ENCODE peak calls at places on chromosome 19, in four cellular contexts. T, I, Q and H are unnamed samples.

GRCh38 chr19:18590273-18591272 is 2.0 kb downstream of the REX1BD start:
- DNase-seq in Q (peak; percentile 57), I (peak; percentile 94), T (peak; percentile 99), H (peak; percentile 98)

GRCh38 chr19:39133431-39134270 is 8.1 kb downstream of the PAK4 start:
- DNase-seq in Q (no peak), T (peak; percentile 46), I (no peak), H (no peak)

GRCh38 chr19:686589-687297 is 8.5 kb downstream of the PRSS57 start:
- DNase-seq in T (no peak), Q (no peak), I (no peak), H (no peak)

GRCh38 chr19:18731562-18732008 is 48.1 kb downstream of the CRTC1 start:
- DNase-seq in T (peak; percentile 43), Q (peak; percentile 13), I (no peak), H (no peak)

GRCh38 chr19:47447470-47448359 is 24.0 kb downstream of the SLC8A2 start:
- DNase-seq in T (peak; percentile 92), Q (peak; percentile 22), I (peak; percentile 100), H (peak; percentile 99)

GRCh38 chr19:38478273-38478971 is 44.9 kb downstream of the RYR1 start:
- DNase-seq in I (no peak), T (peak; percentile 72), Q (no peak), H (peak; percentile 56)

GRCh38 chr19:36488816-36489138 is 584 bp downstream of the ZNF566 start:
- DNase-seq in T (no peak), I (no peak), Q (no peak), H (no peak)

GRCh38 chr19:38932425-38933179 is 1.9 kb downstream of the MRPS12 start:
- DNase-seq in Q (peak; percentile 44), I (no peak), T (peak; percentile 67), H (peak; percentile 54)

GRCh38 chr19:11191273-11191755 is 6.0 kb downstream of the KANK2 start:
- DNase-seq in T (peak; percentile 42), I (peak; percentile 59), Q (peak; percentile 63), H (no peak)

GRCh38 chr19:10835089-10835753 is 791 bp downstream of the TMED1 start:
- DNase-seq in T (no peak), Q (no peak), I (no peak), H (peak; percentile 100)

GRCh38 chr19:33207903-33208302 is 13.8 kb downstream of the LRP3 start:
- DNase-seq in Q (no peak), I (no peak), T (no peak), H (no peak)

GRCh38 chr19:39086401-39086800 is 2.2 kb downstream of the ACP7 start:
- DNase-seq in I (no peak), T (no peak), Q (no peak), H (no peak)

GRCh38 chr19:48353682-48354081 is 10.1 kb downstream of the TMEM143 start:
- DNase-seq in Q (peak; percentile 33), T (no peak), I (no peak), H (no peak)

GRCh38 chr19:49084206-49085019 is 838 bp upstream of the SNRNP70 start:
- DNase-seq in I (no peak), Q (no peak), T (no peak), H (no peak)

GRCh38 chr19:17124025-17124424 is 48.4 kb downstream of the MYO9B start:
- DNase-seq in Q (no peak), T (no peak), I (no peak), H (no peak)

GRCh38 chr19:11384778-11385129 is 640 bp upstream of the EPOR start:
- DNase-seq in Q (no peak), T (no peak), I (no peak), H (no peak)

GRCh38 chr19:41307090-41307875 is 2.7 kb upstream of the CCDC97 start:
- DNase-seq in T (no peak), I (no peak), Q (no peak), H (no peak)

GRCh38 chr19:38252935-38253691 is 3.1 kb downstream of the PPP1R14A start:
- DNase-seq in I (no peak), T (no peak), Q (no peak), H (no peak)

GRCh38 chr19:49430678-49431329 is 5.6 kb downstream of the GFY start:
- DNase-seq in T (peak; percentile 48), I (no peak), Q (no peak), H (no peak)

GRCh38 chr19:35731353-35731752 is 10.9 kb downstream of the IGFLR1 start:
- DNase-seq in I (no peak), T (no peak), Q (no peak), H (no peak)

GRCh38 chr19:49687566-49688316 is 1.7 kb upstream of the ADM5 start:
- DNase-seq in T (peak; percentile 63), Q (no peak), I (no peak), H (no peak)

GRCh38 chr19:14520543-14520942 is 2.3 kb upstream of the DNAJB1 start:
- DNase-seq in Q (no peak), I (no peak), T (no peak), H (no peak)
- H4K5ac ChIP-seq in Q (no peak overlapping the region), I (no peak overlapping the region), T (no peak overlapping the region), H (no peak overlapping the region)

DNA sequence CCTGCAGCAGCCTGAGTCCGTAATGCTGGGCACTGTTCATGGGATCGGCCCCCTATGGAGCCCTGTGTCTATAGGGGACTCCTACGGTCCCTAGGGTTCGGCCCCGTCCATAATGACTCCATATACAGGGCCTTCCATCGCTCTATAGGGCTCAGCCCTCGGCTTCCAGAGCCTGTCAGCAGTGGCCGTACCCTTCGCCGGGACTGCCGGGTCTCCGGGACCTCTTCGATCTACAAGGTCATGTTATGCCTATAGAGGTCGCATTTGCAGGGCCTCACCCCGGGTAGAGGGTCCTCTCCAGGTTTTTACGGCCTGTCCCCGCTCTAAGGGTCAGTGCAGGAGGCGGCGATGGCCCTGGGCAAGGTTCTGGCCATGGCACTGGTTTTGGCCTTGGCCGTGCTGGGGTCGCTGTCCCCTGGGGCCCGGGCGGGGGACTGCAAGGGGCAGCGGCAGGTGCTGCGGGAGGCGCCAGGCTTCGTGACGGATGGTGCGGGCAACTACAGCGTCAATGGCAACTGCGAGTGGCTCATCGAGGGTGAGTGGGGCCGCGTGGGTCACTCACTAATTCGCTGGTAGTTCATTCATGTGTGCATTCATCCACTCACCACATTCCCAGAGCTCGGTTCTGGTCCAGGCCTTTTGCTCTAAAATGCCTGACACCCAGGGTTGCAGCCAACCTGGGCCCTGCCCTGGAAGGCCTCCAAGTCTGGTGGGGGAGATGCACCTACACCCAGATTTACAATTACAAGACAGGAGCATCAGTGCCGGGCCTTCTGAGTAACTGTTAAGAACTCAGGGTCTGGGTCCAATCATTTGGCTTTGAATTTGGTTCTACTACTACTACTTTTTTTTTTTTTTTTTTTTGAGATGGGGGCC is 699 bp downstream of the MEGF8 start:
- DNase-seq in I (no peak), Q (no peak), T (peak; percentile 59), H (peak; percentile 53)
- H2AK5ac ChIP-seq in I (no peak overlapping the region), Q (peak overlapping the region; percentile 20), T (no peak overlapping the region), H (no peak overlapping the region)

DNA sequence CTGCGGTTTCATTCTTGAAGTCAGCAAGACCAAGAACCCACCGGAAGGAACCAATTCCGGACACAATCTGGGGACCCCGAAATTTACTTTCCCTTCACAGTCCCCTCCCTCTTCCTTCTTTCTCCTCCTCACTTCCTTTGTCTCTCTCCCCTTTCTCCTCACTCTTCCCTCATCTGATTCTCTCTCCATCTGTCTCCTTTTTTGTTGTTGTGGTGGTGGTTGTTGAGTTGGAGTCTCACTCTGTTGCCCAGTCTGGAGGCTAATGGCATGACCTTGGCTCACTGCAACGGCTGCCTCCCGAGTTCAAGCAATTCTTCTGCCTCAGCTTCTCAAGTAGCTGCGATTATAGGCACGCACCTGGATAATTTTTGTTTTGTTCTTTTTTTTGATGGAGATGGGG is 32.7 kb upstream of the OR1M1 start:
- DNase-seq in Q (no peak), T (no peak), I (no peak), H (no peak)
- H2BK120ac ChIP-seq in Q (no peak overlapping the region), T (no peak overlapping the region), I (no peak overlapping the region), H (no peak overlapping the region)

DNA sequence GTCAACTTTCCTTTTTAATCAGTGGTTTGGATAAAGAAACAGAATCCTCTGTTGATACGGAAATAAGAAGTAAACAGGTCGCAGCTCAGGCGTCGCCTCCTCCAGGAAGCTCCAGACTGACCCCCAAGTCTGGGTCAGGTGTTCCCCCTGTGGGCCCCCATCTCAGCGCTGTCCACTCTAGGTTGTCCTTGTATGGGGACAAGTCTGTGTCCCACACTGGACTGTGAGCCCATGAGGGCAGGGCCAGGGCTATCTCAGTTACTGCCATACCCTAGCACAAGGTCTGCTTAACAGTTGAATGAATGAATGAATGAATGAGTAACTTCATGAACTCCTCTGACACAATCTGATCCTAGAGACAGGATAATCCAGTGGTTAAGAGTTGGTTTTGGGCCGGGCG is 7.5 kb downstream of the CLASRP start:
- DNase-seq in I (no peak), Q (no peak), T (no peak), H (no peak)
- H4K5ac ChIP-seq in I (no peak overlapping the region), Q (no peak overlapping the region), T (no peak overlapping the region), H (no peak overlapping the region)

GRCh38 chr19:5335593-5335992 is 5.0 kb downstream of the PTPRS start:
- DNase-seq in I (no peak), Q (no peak), T (no peak), H (no peak)
- H2AK5ac ChIP-seq in I (no peak overlapping the region), Q (no peak overlapping the region), T (no peak overlapping the region), H (no peak overlapping the region)

GRCh38 chr19:30566681-30567420 is 194.7 kb downstream of the ZNF536 start:
- DNase-seq in Q (no peak), T (no peak), I (no peak), H (no peak)
- H2BK120ac ChIP-seq in Q (no peak overlapping the region), T (no peak overlapping the region), I (no peak overlapping the region), H (no peak overlapping the region)